ENCODE peak calls at places on chromosomes 5 and 9, in eight cellular contexts. E is H1; X is fibroblast of pulmonary artery; Q is IMR-90; O is fibroblast of mammary gland; J is A673; V is CD8-positive, alpha-beta T cell; N is neuronal stem cell. G is an unnamed sample.

GRCh38 chr9:136538599-136539426 is 7.0 kb downstream of the NOTCH1 start:
- DNase-seq in O (no peak), J (no peak), E (no peak), N (no peak), V (peak; percentile 45), X (peak; percentile 36), Q (no peak), G (no peak)

GRCh38 chr9:137286980-137287383 is 9.5 kb downstream of the TOR4A start:
- DNase-seq in Q (peak; percentile 59), N (no peak), O (peak; percentile 71), E (peak; percentile 68), J (peak; percentile 85), X (peak; percentile 77), V (no peak), G (peak; percentile 56)

GRCh38 chr9:91422832-91423711 is 560 bp downstream of the NFIL3 start:
- DNase-seq in E (peak; percentile 72), X (peak; percentile 93), Q (peak; percentile 85), N (peak; percentile 56), O (peak; percentile 90), J (peak; percentile 82), V (peak; percentile 49), G (peak; percentile 94)

GRCh38 chr5:84113246-84114118 is 271.2 kb downstream of the EDIL3 start:
- DNase-seq in J (peak; percentile 11), N (peak; percentile 37), Q (peak; percentile 22), E (peak; percentile 45), V (no peak), O (no peak), X (no peak), G (no peak)

GRCh38 chr5:148926207-148926606 is 99.8 kb downstream of the ADRB2 start:
- DNase-seq in V (no peak), J (no peak), O (no peak), N (no peak), Q (no peak), X (no peak), E (peak; percentile 31), G (no peak)

GRCh38 chr5:18736051-18736398 is 1101.8 kb downstream of the TAF11L14 start:
- DNase-seq in O (no peak), E (no peak), N (no peak), V (no peak), J (no peak), X (no peak), Q (no peak), G (no peak)

GRCh38 chr5:98201006-98201620 is 572.4 kb upstream of the RGMB start:
- DNase-seq in J (no peak), V (no peak), N (no peak), Q (peak; percentile 31), X (no peak), O (peak; percentile 6), E (no peak), G (no peak)

GRCh38 chr9:87516222-87516930 is 18.7 kb downstream of the DAPK1 start:
- DNase-seq in O (peak; percentile 77), X (peak; percentile 79), E (no peak), J (peak; percentile 83), V (no peak), N (no peak), Q (no peak), G (peak; percentile 35)

GRCh38 chr5:61020415-61020814 is 75.4 kb downstream of the NDUFAF2 start:
- DNase-seq in X (peak; percentile 86), N (no peak), Q (peak; percentile 38), E (no peak), J (peak; percentile 83), V (no peak), O (peak; percentile 77), G (peak; percentile 46)

GRCh38 chr5:126676195-126676624 is 75.5 kb downstream of the PHAX start:
- DNase-seq in V (peak; percentile 64), E (peak; percentile 62), O (peak; percentile 69), J (peak; percentile 72), N (peak; percentile 46), X (peak; percentile 73), Q (peak; percentile 60), G (peak; percentile 75)

GRCh38 chr9:17810728-17811634 is 232.1 kb downstream of the SH3GL2 start:
- DNase-seq in O (peak; percentile 65), J (peak; percentile 37), X (peak; percentile 79), N (peak; percentile 67), Q (peak; percentile 66), E (no peak), V (no peak), G (peak; percentile 80)

DNA sequence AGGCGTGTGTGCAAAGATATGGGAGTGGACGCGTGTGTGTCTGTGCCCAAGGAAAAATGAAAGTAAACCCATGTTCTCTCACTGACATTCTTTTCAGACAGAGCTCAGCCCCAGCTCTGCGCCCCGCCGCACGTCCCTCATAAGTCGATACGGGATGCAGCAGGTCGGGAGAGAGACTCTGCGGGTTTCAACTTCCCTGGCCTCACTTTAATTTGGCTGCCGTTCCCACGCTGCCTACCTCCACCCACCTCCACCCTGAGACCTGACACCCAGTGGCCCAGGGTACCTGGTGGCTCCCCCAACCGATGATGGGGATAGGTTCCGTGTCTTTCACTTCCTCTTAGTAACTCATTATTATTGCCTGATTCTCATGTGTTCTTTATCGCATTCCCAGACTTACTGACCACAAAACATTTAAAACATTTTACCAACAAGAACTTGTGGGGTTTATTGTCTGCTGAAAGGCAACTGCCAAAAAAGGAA is 19.4 kb downstream of the LHX2 start:
- DNase-seq in V (no peak), E (no peak), N (no peak), O (no peak), Q (no peak), J (no peak), X (peak; percentile 36), G (no peak)
- H3K4me3 ChIP-seq in V (no peak overlapping the region), E (no peak overlapping the region), N (no peak overlapping the region), O (no peak overlapping the region), Q (no peak overlapping the region), J (no peak overlapping the region), X (no peak overlapping the region), G (no peak overlapping the region)

DNA sequence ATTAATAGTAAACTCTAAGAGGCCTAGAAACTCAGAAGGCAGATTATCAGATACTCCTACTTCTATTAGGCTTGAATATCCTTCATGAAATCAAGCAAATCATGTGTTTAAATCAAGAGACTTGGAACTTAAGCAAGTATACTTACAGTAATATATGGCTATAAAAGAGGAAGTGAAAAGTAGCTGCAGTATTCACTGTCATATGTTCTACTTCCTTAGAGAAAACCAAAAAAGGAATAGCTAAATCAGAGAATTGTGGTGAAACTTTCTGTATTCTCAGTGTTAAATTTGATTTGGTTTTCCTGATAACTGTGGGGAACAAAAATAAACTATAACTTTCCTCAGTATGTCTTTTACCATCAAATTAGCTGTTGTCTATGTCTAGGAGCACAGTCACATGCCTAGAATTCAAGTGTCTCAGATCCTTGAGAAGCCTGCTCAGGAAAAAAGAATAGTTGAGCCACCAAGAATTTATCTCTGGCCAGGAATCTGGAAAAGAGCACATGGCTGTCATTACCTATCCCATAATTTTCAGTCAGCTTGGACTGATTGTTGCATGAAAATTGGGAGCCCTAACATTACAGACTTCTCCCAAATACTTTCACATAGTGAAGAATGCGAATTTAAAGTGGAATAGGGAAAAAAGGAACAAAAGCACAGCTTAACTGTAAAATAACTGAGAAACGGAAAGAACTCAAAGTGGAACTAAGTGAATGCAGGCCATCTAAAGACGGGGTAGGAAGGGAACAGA is 1.7 kb downstream of the FKBP15 start:
- DNase-seq in E (no peak), V (no peak), J (no peak), X (no peak), Q (no peak), O (no peak), N (no peak), G (no peak)
- H3K4me3 ChIP-seq in E (no peak overlapping the region), V (no peak overlapping the region), J (no peak overlapping the region), X (no peak overlapping the region), Q (no peak overlapping the region), O (no peak overlapping the region), N (no peak overlapping the region), G (peak overlapping the region; percentile 35)

GRCh38 chr9:129609486-129610192 is 11.3 kb downstream of the C9orf50 start:
- DNase-seq in Q (no peak), E (peak; percentile 71), X (peak; percentile 42), J (no peak), N (no peak), O (no peak), V (peak; percentile 77), G (peak; percentile 50)
- H3K4me3 ChIP-seq in Q (no peak overlapping the region), E (peak overlapping the region; percentile 9), X (no peak overlapping the region), J (peak overlapping the region; percentile 81), N (no peak overlapping the region), O (peak overlapping the region; percentile 16), V (no peak overlapping the region), G (peak overlapping the region; percentile 51)

GRCh38 chr9:23822331-23823169 is 3.5 kb downstream of the ELAVL2 start:
- DNase-seq in Q (no peak), X (no peak), V (no peak), E (peak; percentile 78), J (no peak), O (no peak), N (no peak), G (no peak)

GRCh38 chr9:23824241-23825142 is 1.5 kb downstream of the ELAVL2 start:
- DNase-seq in Q (no peak), O (no peak), J (no peak), X (no peak), V (no peak), E (peak; percentile 72), N (no peak), G (peak; percentile 0)

GRCh38 chr9:23825143-23825531 is 903 bp downstream of the ELAVL2 start:
- DNase-seq in N (no peak), V (no peak), J (no peak), Q (no peak), O (no peak), X (no peak), E (no peak), G (no peak)

GRCh38 chr9:23825700-23826099 is 340 bp downstream of the ELAVL2 start:
- DNase-seq in X (peak; percentile 4), E (no peak), N (no peak), J (no peak), V (no peak), Q (no peak), O (peak; percentile 6), G (peak; percentile 4)

GRCh38 chr9:23826120-23826629 is at the start of gene ELAVL2:
- DNase-seq in X (peak; percentile 85), O (peak; percentile 89), N (peak; percentile 98), J (no peak), V (peak; percentile 24), Q (peak; percentile 81), E (peak; percentile 96), G (peak; percentile 90)
- H3K4me3 ChIP-seq in X (peak within 1 kb of the TSS; percentile 43), O (peak within 1 kb of the TSS; percentile 44), N (peak within 1 kb of the TSS; percentile 79), J (no peak within 1 kb of the TSS), V (peak within 1 kb of the TSS; percentile 37), Q (peak within 1 kb of the TSS; percentile 24), E (peak within 1 kb of the TSS; percentile 66), G (peak within 1 kb of the TSS; percentile 65)

DNA sequence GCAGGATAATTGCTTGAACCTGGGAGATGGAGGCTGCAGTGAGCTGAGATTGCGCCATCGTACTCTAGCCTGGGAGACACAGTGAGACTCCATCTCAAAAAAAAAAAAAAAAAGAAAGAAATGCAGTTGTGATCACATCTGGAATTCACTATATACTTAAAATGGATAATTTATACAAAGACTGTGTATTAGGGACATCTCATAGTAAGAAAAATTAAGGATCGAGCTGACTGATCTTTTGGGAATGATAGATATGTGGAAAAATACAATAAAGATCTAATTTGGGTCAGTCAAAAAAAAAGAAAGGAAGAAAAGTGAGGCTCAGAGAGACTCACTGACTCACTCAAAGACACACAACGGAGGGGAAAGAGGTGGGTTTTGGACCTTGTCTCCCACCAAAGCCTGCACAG is 73.2 kb upstream of the STXBP1 start:
- DNase-seq in O (peak; percentile 79), J (no peak), Q (peak; percentile 76), V (no peak), E (no peak), N (no peak), X (peak; percentile 44), G (peak; percentile 86)
- H3K4me3 ChIP-seq in O (no peak overlapping the region), J (no peak overlapping the region), Q (no peak overlapping the region), V (no peak overlapping the region), E (no peak overlapping the region), N (no peak overlapping the region), X (no peak overlapping the region), G (no peak overlapping the region)

GRCh38 chr9:121649476-121650219 is 1.8 kb upstream of the DAB2IP start:
- DNase-seq in Q (no peak), E (no peak), N (no peak), O (no peak), X (no peak), V (no peak), J (no peak), G (no peak)
- H3K4me3 ChIP-seq in Q (no peak overlapping the region), E (no peak overlapping the region), N (no peak overlapping the region), O (no peak overlapping the region), X (no peak overlapping the region), V (no peak overlapping the region), J (no peak overlapping the region), G (no peak overlapping the region)

G was measured in fibroblast of the aortic adventitia.